ENCODE peak calls at places on chromosomes 1 and 21, in five cellular contexts. E is CD8-positive, alpha-beta memory T cell; Z is NCI-H2081; H is stimulated activated CD4-positive, alpha-beta T cell treated with anti-CD3 and anti-CD28 coated beads, Interleukin-15, amount 100 ng/mL, for 1 hour; F is GM23338. B is an unnamed sample.

GRCh38 chr1:112165375-112165774 is 175.9 kb upstream of the KCND3 start:
- DNase-seq in E (no peak), Z (no peak), H (no peak), F (peak), B (no peak)

GRCh38 chr1:204705888-204706837 is 20.6 kb upstream of the LRRN2 start:
- DNase-seq in E (no peak), Z (no peak), H (no peak), F (peak), B (no peak)

GRCh38 chr1:26768755-26769154 is 19.0 kb upstream of the PIGV start:
- DNase-seq in E (no peak), Z (no peak), H (no peak), F (no peak), B (no peak)

GRCh38 chr1:198498881-198499280 is 41.6 kb downstream of the ATP6V1G3 start:
- DNase-seq in E (no peak), Z (no peak), H (no peak), F (peak), B (no peak)

GRCh38 chr1:48619529-48619928 is 147.5 kb upstream of the SPATA6 start:
- DNase-seq in E (no peak), Z (no peak), H (no peak), F (peak), B (peak)

GRCh38 chr1:8629241-8630091 is 188.0 kb downstream of the RERE start:
- DNase-seq in E (no peak), Z (peak), H (no peak), F (no peak), B (no peak)

GRCh38 chr1:172863031-172863430 is 187.7 kb downstream of the TNFSF18 start:
- DNase-seq in E (no peak), Z (no peak), H (no peak), F (no peak), B (no peak)

GRCh38 chr21:25895565-25896205 is 160.9 kb downstream of the GABPA start:
- DNase-seq in E (no peak), Z (peak), H (no peak), F (peak), B (no peak)

GRCh38 chr1:39922139-39922757 is 20.5 kb upstream of the MYCL start:
- DNase-seq in E (no peak), Z (no peak), H (no peak), F (peak), B (no peak)

GRCh38 chr1:44377925-44378784 is 23.1 kb upstream of the ERI3 start:
- DNase-seq in E (peak), Z (peak), H (peak), F (peak), B (peak)

GRCh38 chr1:57204942-57205787 is 218.7 kb downstream of the DAB1 start:
- DNase-seq in E (no peak), Z (no peak), H (no peak), F (peak), B (no peak)

GRCh38 chr1:200973937-200974657 is 49.4 kb downstream of the KIF21B start:
- DNase-seq in E (no peak), Z (no peak), H (no peak), F (no peak), B (no peak)

GRCh38 chr21:21084179-21084578 is 86.0 kb downstream of the NCAM2 start:
- DNase-seq in E (no peak), Z (no peak), H (no peak), F (no peak), B (no peak)

GRCh38 chr1:169906938-169907337 is 13.2 kb upstream of the SCYL3 start:
- DNase-seq in E (no peak), Z (no peak), H (no peak), F (no peak), B (no peak)

GRCh38 chr1:1191734-1192133 is 14.7 kb downstream of the TNFRSF18 start:
- DNase-seq in E (no peak), Z (no peak), H (no peak), F (peak), B (no peak)

GRCh38 chr1:111334169-111334568 is 43.5 kb downstream of the CHIA start:
- DNase-seq in E (peak), Z (no peak), H (peak), F (peak), B (no peak)

GRCh38 chr1:17251699-17252376 is 2.9 kb downstream of the PADI3 start:
- DNase-seq in E (no peak), Z (no peak), H (no peak), F (no peak), B (no peak)

GRCh38 chr1:201334325-201335173 is 42.9 kb downstream of the TNNT2 start:
- DNase-seq in E (no peak), Z (no peak), H (no peak), F (no peak), B (no peak)

B was measured in pancreas.